ENCODE peak calls at places on chromosomes 6 and 20, in seven cellular contexts. Q, X, V, E, I, U and W are unnamed samples.

GRCh38 chr20:34017610-34018009 is 23.9 kb downstream of the RALY start:
- DNase-seq in V (no peak), Q (no peak), I (peak; percentile 57), E (no peak), U (no peak), X (peak; percentile 50), W (no peak)

GRCh38 chr6:21151178-21151956 is 442.2 kb upstream of the SOX4 start:
- DNase-seq in X (no peak), E (no peak), U (no peak), I (no peak), V (no peak), Q (no peak), W (no peak)

GRCh38 chr20:53466279-53466678 is 127.4 kb downstream of the ZNF217 start:
- DNase-seq in Q (no peak), E (no peak), U (no peak), V (no peak), X (no peak), I (no peak), W (no peak)

GRCh38 chr6:21560249-21560648 is 33.3 kb upstream of the SOX4 start:
- DNase-seq in Q (no peak), X (peak; percentile 37), U (no peak), E (no peak), I (no peak), V (no peak), W (no peak)

GRCh38 chr20:46994341-46994740 is 99.7 kb downstream of the EYA2 start:
- DNase-seq in U (no peak), V (peak; percentile 46), E (peak; percentile 60), I (no peak), X (peak; percentile 98), Q (no peak), W (peak; percentile 8)

GRCh38 chr20:21498646-21499045 is 15.2 kb downstream of the NKX2-2 start:
- DNase-seq in X (no peak), Q (no peak), U (no peak), I (no peak), E (no peak), V (no peak), W (no peak)

GRCh38 chr6:11207199-11207968 is 25.1 kb downstream of the NEDD9 start:
- DNase-seq in E (no peak), X (no peak), U (no peak), Q (peak; percentile 85), V (peak; percentile 79), I (peak; percentile 13), W (no peak)

GRCh38 chr6:139698526-139699182 is 324.2 kb upstream of the CITED2 start:
- DNase-seq in X (no peak), I (no peak), U (no peak), Q (peak; percentile 58), V (no peak), E (no peak), W (no peak)

GRCh38 chr6:166800110-166800509 is 156.2 kb downstream of the RNASET2 start:
- DNase-seq in V (no peak), U (no peak), E (no peak), X (no peak), I (no peak), Q (no peak), W (no peak)

GRCh38 chr20:41476013-41476441 is 109.4 kb upstream of the EMILIN3 start:
- DNase-seq in V (peak; percentile 45), X (no peak), I (no peak), Q (no peak), E (no peak), U (no peak), W (no peak)

GRCh38 chr6:108838101-108838717 is 10.0 kb upstream of the ARMC2 start:
- DNase-seq in U (no peak), Q (no peak), V (no peak), I (peak; percentile 19), E (no peak), X (no peak), W (no peak)

GRCh38 chr6:11675610-11676009 is 103.0 kb downstream of the ADTRP start:
- DNase-seq in E (no peak), U (no peak), X (peak; percentile 36), Q (no peak), I (peak; percentile 21), V (no peak), W (no peak)

GRCh38 chr6:151096255-151096612 is 143.5 kb upstream of the AKAP12 start:
- DNase-seq in E (no peak), V (no peak), I (no peak), X (no peak), Q (no peak), U (no peak), W (no peak)

GRCh38 chr20:32605167-32605656 is 20.1 kb upstream of the NOL4L start:
- DNase-seq in I (no peak), V (no peak), U (no peak), Q (no peak), E (no peak), X (no peak), W (no peak)

GRCh38 chr20:64130271-64130670 is 22.9 kb upstream of the NPBWR2 start:
- DNase-seq in U (no peak), V (no peak), Q (no peak), E (no peak), X (no peak), I (no peak), W (no peak)

GRCh38 chr6:45864651-45865050 is 151.0 kb downstream of the CLIC5 start:
- DNase-seq in E (no peak), U (no peak), V (no peak), X (no peak), Q (no peak), I (no peak), W (no peak)